ENCODE peak calls at places on chromosomes 11 and 22, in seven cellular contexts. B is H9, K is H1, G is IMR-90, Z is neuronal stem cell, V is trophoblast cell, E is mesenchymal stem cell. H is an unnamed sample.

GRCh38 chr22:38924197-38924952 is 33.0 kb upstream of the APOBEC3A start:
- DNase-seq in K (no peak), E (peak), Z (no peak), G (peak), V (peak), B (no peak), H (no peak)

GRCh38 chr11:104547996-104548661 is 350.1 kb downstream of the CASP12 start:
- DNase-seq in B (no peak), E (peak), K (no peak), G (peak), Z (no peak), V (peak), H (peak)

GRCh38 chr11:126308271-126308671 is 4.4 kb downstream of the DCPS start:
- DNase-seq in B (no peak), K (no peak), G (no peak), E (no peak), V (no peak), Z (no peak), H (no peak)

GRCh38 chr22:33658775-33659174 is 261.5 kb downstream of the LARGE1 start:
- DNase-seq in B (no peak), V (no peak), E (peak), K (no peak), Z (no peak), G (peak), H (no peak)

GRCh38 chr22:38080847-38081635 is 2.9 kb downstream of the SLC16A8 start:
- DNase-seq in Z (no peak), G (peak), V (no peak), B (peak), K (no peak), E (peak), H (peak)

GRCh38 chr11:122215244-122215992 is 99.4 kb upstream of the BLID start:
- DNase-seq in Z (peak), K (peak), E (peak), V (peak), B (peak), G (peak), H (peak)

GRCh38 chr11:67261942-67262681 is 4.2 kb upstream of the GRK2 start:
- DNase-seq in G (no peak), V (peak), E (no peak), Z (no peak), K (no peak), B (no peak), H (peak)

GRCh38 chr11:92417326-92417725 is 192.7 kb downstream of the FAT3 start:
- DNase-seq in B (no peak), K (no peak), V (no peak), E (no peak), G (no peak), Z (no peak), H (no peak)

GRCh38 chr11:12680246-12680939 is 6.2 kb downstream of the TEAD1 start:
- DNase-seq in G (peak), Z (peak), E (peak), K (peak), B (peak), V (peak), H (peak)

GRCh38 chr11:37946155-37946766 is 1348.2 kb upstream of the RAG2 start:
- DNase-seq in V (peak), G (peak), B (peak), K (peak), E (peak), Z (peak), H (peak)

GRCh38 chr22:44351685-44352377 is 39.1 kb upstream of the SHISAL1 start:
- DNase-seq in G (peak), B (peak), Z (no peak), V (peak), E (peak), K (peak), H (peak)

GRCh38 chr22:20203142-20204099 is 52.6 kb upstream of the CCDC188 start:
- DNase-seq in E (peak), G (peak), V (no peak), K (peak), Z (peak), B (peak), H (peak)

GRCh38 chr11:110479445-110480101 is 49.8 kb downstream of the FDX1 start:
- DNase-seq in K (no peak), G (peak), V (no peak), E (peak), Z (no peak), B (no peak), H (no peak)

GRCh38 chr11:14411818-14412217 is 52.8 kb upstream of the RRAS2 start:
- DNase-seq in K (no peak), G (peak), B (no peak), E (peak), Z (no peak), V (peak), H (no peak)

GRCh38 chr11:69005183-69005630 is 7.8 kb downstream of the MRGPRF start:
- DNase-seq in K (no peak), B (peak), G (no peak), V (no peak), Z (no peak), E (no peak), H (no peak)

GRCh38 chr22:27670701-27671412 is 130.7 kb downstream of the MN1 start:
- DNase-seq in Z (peak), K (peak), G (no peak), V (no peak), B (peak), E (peak), H (peak)

GRCh38 chr11:65506770-65507485 is 8.1 kb downstream of the MALAT1 start:
- DNase-seq in Z (peak), B (peak), K (no peak), V (peak), E (peak), G (peak), H (peak)

GRCh38 chr11:65794570-65795510 is 8.0 kb downstream of the OVOL1 start:
- DNase-seq in K (no peak), G (no peak), E (no peak), Z (no peak), B (no peak), V (no peak), H (no peak)

GRCh38 chr22:39181356-39181755 is 28.9 kb upstream of the CBX7 start:
- DNase-seq in Z (no peak), G (no peak), K (no peak), V (no peak), B (no peak), E (no peak), H (no peak)

GRCh38 chr11:40125054-40125453 is 1334.4 kb downstream of the LRRC4C start:
- DNase-seq in V (no peak), G (no peak), Z (no peak), B (no peak), K (no peak), E (peak), H (peak)

GRCh38 chr11:44189986-44190882 is 94.8 kb downstream of the EXT2 start:
- DNase-seq in G (no peak), V (no peak), K (no peak), B (no peak), Z (no peak), E (no peak), H (no peak)

GRCh38 chr11:120634706-120635105 is 123.2 kb downstream of the GRIK4 start:
- DNase-seq in Z (no peak), E (no peak), K (no peak), B (no peak), V (no peak), G (no peak), H (no peak)
- H3K4ac ChIP-seq in Z (no peak), E (no peak), K (no peak), B (no peak), V (no peak), G (no peak), H (no peak)

DNA sequence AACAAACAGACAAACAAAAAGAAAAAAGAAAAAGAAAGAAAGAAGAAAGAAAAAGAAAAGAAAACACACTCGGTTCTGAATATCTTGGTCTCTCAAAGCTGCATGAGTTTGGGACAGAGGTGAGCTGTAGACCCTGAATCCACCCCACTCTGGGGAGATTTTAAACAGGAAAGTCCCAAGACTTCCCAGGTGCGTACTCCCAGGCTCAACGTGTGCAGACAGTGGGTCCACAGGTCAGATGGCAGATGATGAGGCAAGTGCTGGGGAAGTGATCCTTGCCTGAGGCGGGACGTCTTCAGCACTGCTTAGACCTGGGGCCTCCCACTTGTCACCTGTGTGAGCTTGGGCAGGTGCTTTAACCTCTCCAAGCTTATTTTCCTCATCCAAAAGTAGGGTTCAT is 9.3 kb downstream of the CREB3L1 start:
- DNase-seq in G (no peak), Z (no peak), E (no peak), B (no peak), V (no peak), K (no peak), H (no peak)
- H2BK120ac ChIP-seq in G (no peak), Z (no peak), E (no peak), B (no peak), V (no peak), K (no peak), H (no peak)

GRCh38 chr11:980438-981365 is 55.0 kb downstream of the AP2A2 start:
- DNase-seq in V (peak), K (no peak), B (no peak), E (no peak), G (no peak), Z (no peak), H (no peak)
- H3K4ac ChIP-seq in V (no peak), K (no peak), B (no peak), E (no peak), G (no peak), Z (no peak), H (no peak)

GRCh38 chr11:74746868-74747267 is 1.8 kb upstream of the RNF169 start:
- DNase-seq in K (no peak), B (no peak), G (no peak), E (no peak), Z (no peak), V (no peak), H (peak)
- H2BK120ac ChIP-seq in K (no peak), B (no peak), G (no peak), E (no peak), Z (no peak), V (no peak), H (no peak)

DNA sequence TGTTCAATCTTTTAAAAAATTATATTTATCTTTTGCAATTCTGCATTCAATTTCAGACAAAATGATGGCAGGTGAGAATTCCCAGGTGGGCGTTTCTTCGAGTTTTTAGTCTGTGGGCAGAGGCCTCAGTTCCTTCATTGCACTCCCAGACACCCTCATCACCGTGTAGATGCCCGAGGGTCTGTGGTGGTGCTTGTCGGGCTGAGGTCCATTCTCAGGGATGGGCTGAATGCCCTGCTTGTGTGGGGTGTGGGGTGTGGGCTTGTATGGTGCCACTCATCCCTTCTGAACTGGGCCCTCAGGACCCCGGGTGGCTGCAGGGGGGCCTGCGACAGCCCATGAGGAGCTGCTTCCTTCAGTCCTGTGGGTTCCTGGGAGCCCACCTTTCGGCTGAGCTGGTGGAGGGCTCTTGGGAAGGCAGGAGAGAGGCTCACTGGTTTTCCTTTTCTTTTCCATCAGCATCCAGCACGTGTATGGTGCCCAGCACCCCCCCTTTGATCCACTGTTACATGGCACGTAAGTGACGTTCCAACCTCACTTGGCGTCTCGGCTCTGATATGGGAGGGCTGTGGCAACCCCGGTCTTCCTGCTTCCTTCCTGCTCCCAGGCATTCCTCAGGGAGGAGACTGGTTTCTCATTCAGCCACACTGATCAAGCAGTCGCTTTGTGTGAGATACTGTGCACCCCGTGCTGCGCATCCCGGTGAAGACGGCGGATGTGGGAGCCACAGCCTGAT is 29.8 kb downstream of the TBC1D22A start:
- DNase-seq in V (no peak), B (no peak), G (no peak), K (no peak), Z (no peak), E (no peak), H (no peak)
- H3K4ac ChIP-seq in V (no peak), B (no peak), G (peak), K (no peak), Z (no peak), E (no peak), H (no peak)

GRCh38 chr22:35514366-35514765 is 26.3 kb upstream of the RASD2 start:
- DNase-seq in E (no peak), B (no peak), K (no peak), Z (no peak), G (no peak), V (no peak), H (no peak)

GRCh38 chr22:35517769-35518530 is 22.7 kb upstream of the RASD2 start:
- DNase-seq in Z (no peak), G (no peak), K (no peak), E (no peak), V (no peak), B (no peak), H (peak)

GRCh38 chr22:35518781-35519180 is 21.9 kb upstream of the RASD2 start:
- DNase-seq in Z (no peak), K (no peak), B (no peak), G (no peak), E (no peak), V (no peak), H (no peak)

GRCh38 chr22:35517207-35517606 is 23.4 kb upstream of the RASD2 start:
- DNase-seq in K (no peak), B (no peak), V (no peak), Z (no peak), E (no peak), G (no peak), H (peak)

GRCh38 chr22:35516723-35517122 is 23.9 kb upstream of the RASD2 start:
- DNase-seq in V (no peak), Z (no peak), K (no peak), G (no peak), B (no peak), E (no peak), H (no peak)
- H2BK120ac ChIP-seq in V (no peak), Z (no peak), K (no peak), G (no peak), B (no peak), E (no peak), H (no peak)

GRCh38 chr11:77121096-77121640 is 6.9 kb upstream of the MYO7A start:
- DNase-seq in K (no peak), V (no peak), Z (no peak), B (no peak), G (no peak), E (no peak), H (no peak)

GRCh38 chr11:77123591-77123990 is 4.5 kb upstream of the MYO7A start:
- DNase-seq in K (no peak), E (no peak), V (no peak), B (no peak), Z (no peak), G (no peak), H (no peak)

GRCh38 chr11:77121876-77122575 is 6.0 kb upstream of the MYO7A start:
- DNase-seq in B (no peak), G (no peak), Z (no peak), V (no peak), E (no peak), K (no peak), H (no peak)

GRCh38 chr11:77124041-77124440 is 4.0 kb upstream of the MYO7A start:
- DNase-seq in E (no peak), B (no peak), Z (no peak), G (no peak), V (no peak), K (no peak), H (no peak)

GRCh38 chr11:77122576-77123212 is 5.4 kb upstream of the MYO7A start:
- DNase-seq in Z (no peak), G (no peak), E (no peak), K (no peak), B (no peak), V (no peak), H (no peak)
- H3K4ac ChIP-seq in Z (no peak), G (no peak), E (no peak), K (no peak), B (no peak), V (no peak), H (no peak)

GRCh38 chr11:64410396-64410718 is 51.4 kb downstream of the RPS6KA4 start:
- DNase-seq in V (no peak), E (no peak), Z (no peak), B (no peak), K (no peak), G (no peak), H (no peak)
- H2BK120ac ChIP-seq in V (peak), E (no peak), Z (no peak), B (no peak), K (no peak), G (no peak), H (no peak)

GRCh38 chr22:48894804-48895250 is 932.8 kb downstream of the BRD1 start:
- DNase-seq in E (no peak), V (no peak), B (no peak), G (no peak), K (no peak), Z (no peak), H (no peak)
- H3K4ac ChIP-seq in E (no peak), V (no peak), B (no peak), G (no peak), K (no peak), Z (no peak), H (no peak)